ENCODE peak calls at places on chromosomes 13 and 19, in four cellular contexts. One of them, this sample, is unnamed.

GRCh38 chr13:41061914-41062837 is 867 bp downstream of the WBP4 start:
- DNase-seq in stimulated activated CD8-positive, alpha-beta memory T cell treated with anti-CD3 and anti-CD28 coated beads, Interleukin-15, amount 100 ng/mL, for 24 hours: no peak
- DNase-seq in stimulated activated naive B cell treated with anti-CD40 and anti-IgM and Interleukin-4, amounts not matched to agents 10 μg/mL and 1 μg/mL and 100 μg/mL, for 72 hours: no peak
- DNase-seq in breast epithelium: no peak
- DNase-seq in this sample: no peak

GRCh38 chr19:49701271-49701786 is 10.4 kb downstream of the CPT1C start:
- DNase-seq in stimulated activated CD8-positive, alpha-beta memory T cell treated with anti-CD3 and anti-CD28 coated beads, Interleukin-15, amount 100 ng/mL, for 24 hours: no peak
- DNase-seq in stimulated activated naive B cell treated with anti-CD40 and anti-IgM and Interleukin-4, amounts not matched to agents 10 μg/mL and 1 μg/mL and 100 μg/mL, for 72 hours: no peak
- DNase-seq in breast epithelium: no peak
- DNase-seq in this sample: no peak

GRCh38 chr19:41226053-41226873 is 7.2 kb downstream of the AXL start:
- DNase-seq in stimulated activated CD8-positive, alpha-beta memory T cell treated with anti-CD3 and anti-CD28 coated beads, Interleukin-15, amount 100 ng/mL, for 24 hours: no peak
- DNase-seq in stimulated activated naive B cell treated with anti-CD40 and anti-IgM and Interleukin-4, amounts not matched to agents 10 μg/mL and 1 μg/mL and 100 μg/mL, for 72 hours: no peak
- DNase-seq in breast epithelium: peak; percentile 63
- DNase-seq in this sample: peak; percentile 80

GRCh38 chr19:31296741-31297390 is 52.4 kb downstream of the TSHZ3 start:
- DNase-seq in stimulated activated CD8-positive, alpha-beta memory T cell treated with anti-CD3 and anti-CD28 coated beads, Interleukin-15, amount 100 ng/mL, for 24 hours: no peak
- DNase-seq in stimulated activated naive B cell treated with anti-CD40 and anti-IgM and Interleukin-4, amounts not matched to agents 10 μg/mL and 1 μg/mL and 100 μg/mL, for 72 hours: no peak
- DNase-seq in breast epithelium: no peak
- DNase-seq in this sample: no peak

GRCh38 chr13:29511980-29512379 is 83.5 kb downstream of the SLC7A1 start:
- DNase-seq in stimulated activated CD8-positive, alpha-beta memory T cell treated with anti-CD3 and anti-CD28 coated beads, Interleukin-15, amount 100 ng/mL, for 24 hours: no peak
- DNase-seq in stimulated activated naive B cell treated with anti-CD40 and anti-IgM and Interleukin-4, amounts not matched to agents 10 μg/mL and 1 μg/mL and 100 μg/mL, for 72 hours: no peak
- DNase-seq in breast epithelium: no peak
- DNase-seq in this sample: peak; percentile 2

GRCh38 chr19:50779504-50780457 is 9.5 kb downstream of the GPR32 start:
- DNase-seq in stimulated activated CD8-positive, alpha-beta memory T cell treated with anti-CD3 and anti-CD28 coated beads, Interleukin-15, amount 100 ng/mL, for 24 hours: no peak
- DNase-seq in stimulated activated naive B cell treated with anti-CD40 and anti-IgM and Interleukin-4, amounts not matched to agents 10 μg/mL and 1 μg/mL and 100 μg/mL, for 72 hours: no peak
- DNase-seq in breast epithelium: no peak
- DNase-seq in this sample: no peak

GRCh38 chr19:55830656-55831055 is 1.1 kb downstream of the NLRP11 start:
- DNase-seq in stimulated activated CD8-positive, alpha-beta memory T cell treated with anti-CD3 and anti-CD28 coated beads, Interleukin-15, amount 100 ng/mL, for 24 hours: no peak
- DNase-seq in stimulated activated naive B cell treated with anti-CD40 and anti-IgM and Interleukin-4, amounts not matched to agents 10 μg/mL and 1 μg/mL and 100 μg/mL, for 72 hours: no peak
- DNase-seq in breast epithelium: no peak
- DNase-seq in this sample: no peak

GRCh38 chr19:13864513-13865242 is 12.3 kb upstream of the NANOS3 start:
- DNase-seq in stimulated activated CD8-positive, alpha-beta memory T cell treated with anti-CD3 and anti-CD28 coated beads, Interleukin-15, amount 100 ng/mL, for 24 hours: no peak
- DNase-seq in stimulated activated naive B cell treated with anti-CD40 and anti-IgM and Interleukin-4, amounts not matched to agents 10 μg/mL and 1 μg/mL and 100 μg/mL, for 72 hours: no peak
- DNase-seq in breast epithelium: no peak
- DNase-seq in this sample: no peak

GRCh38 chr19:28456264-28456663 is 756.7 kb downstream of the UQCRFS1 start:
- DNase-seq in stimulated activated CD8-positive, alpha-beta memory T cell treated with anti-CD3 and anti-CD28 coated beads, Interleukin-15, amount 100 ng/mL, for 24 hours: no peak
- DNase-seq in stimulated activated naive B cell treated with anti-CD40 and anti-IgM and Interleukin-4, amounts not matched to agents 10 μg/mL and 1 μg/mL and 100 μg/mL, for 72 hours: no peak
- DNase-seq in breast epithelium: no peak
- DNase-seq in this sample: no peak

GRCh38 chr13:44257806-44258205 is 115.8 kb upstream of the SERP2 start:
- DNase-seq in stimulated activated CD8-positive, alpha-beta memory T cell treated with anti-CD3 and anti-CD28 coated beads, Interleukin-15, amount 100 ng/mL, for 24 hours: no peak
- DNase-seq in stimulated activated naive B cell treated with anti-CD40 and anti-IgM and Interleukin-4, amounts not matched to agents 10 μg/mL and 1 μg/mL and 100 μg/mL, for 72 hours: no peak
- DNase-seq in breast epithelium: no peak
- DNase-seq in this sample: no peak

GRCh38 chr13:75870397-75870801 is 234.3 kb downstream of the LMO7 start:
- DNase-seq in stimulated activated CD8-positive, alpha-beta memory T cell treated with anti-CD3 and anti-CD28 coated beads, Interleukin-15, amount 100 ng/mL, for 24 hours: no peak
- DNase-seq in stimulated activated naive B cell treated with anti-CD40 and anti-IgM and Interleukin-4, amounts not matched to agents 10 μg/mL and 1 μg/mL and 100 μg/mL, for 72 hours: peak; percentile 1
- DNase-seq in breast epithelium: no peak
- DNase-seq in this sample: no peak

GRCh38 chr13:30569901-30570576 is 47.7 kb upstream of the USPL1 start:
- DNase-seq in stimulated activated CD8-positive, alpha-beta memory T cell treated with anti-CD3 and anti-CD28 coated beads, Interleukin-15, amount 100 ng/mL, for 24 hours: no peak
- DNase-seq in stimulated activated naive B cell treated with anti-CD40 and anti-IgM and Interleukin-4, amounts not matched to agents 10 μg/mL and 1 μg/mL and 100 μg/mL, for 72 hours: no peak
- DNase-seq in breast epithelium: no peak
- DNase-seq in this sample: peak; percentile 45

GRCh38 chr13:112752711-112753541 is 63.1 kb downstream of the ATP11A start:
- DNase-seq in stimulated activated CD8-positive, alpha-beta memory T cell treated with anti-CD3 and anti-CD28 coated beads, Interleukin-15, amount 100 ng/mL, for 24 hours: no peak
- DNase-seq in stimulated activated naive B cell treated with anti-CD40 and anti-IgM and Interleukin-4, amounts not matched to agents 10 μg/mL and 1 μg/mL and 100 μg/mL, for 72 hours: no peak
- DNase-seq in breast epithelium: no peak
- DNase-seq in this sample: no peak

GRCh38 chr19:43755256-43755801 is 567 bp upstream of the SMG9 start:
- DNase-seq in stimulated activated CD8-positive, alpha-beta memory T cell treated with anti-CD3 and anti-CD28 coated beads, Interleukin-15, amount 100 ng/mL, for 24 hours: peak; percentile 60
- DNase-seq in stimulated activated naive B cell treated with anti-CD40 and anti-IgM and Interleukin-4, amounts not matched to agents 10 μg/mL and 1 μg/mL and 100 μg/mL, for 72 hours: peak; percentile 75
- DNase-seq in breast epithelium: peak; percentile 77
- DNase-seq in this sample: peak; percentile 82

GRCh38 chr13:113547248-113547971 is 37.1 kb upstream of the TFDP1 start:
- DNase-seq in stimulated activated CD8-positive, alpha-beta memory T cell treated with anti-CD3 and anti-CD28 coated beads, Interleukin-15, amount 100 ng/mL, for 24 hours: no peak
- DNase-seq in stimulated activated naive B cell treated with anti-CD40 and anti-IgM and Interleukin-4, amounts not matched to agents 10 μg/mL and 1 μg/mL and 100 μg/mL, for 72 hours: no peak
- DNase-seq in breast epithelium: peak; percentile 20
- DNase-seq in this sample: no peak

GRCh38 chr19:13460045-13460444 is 46.2 kb downstream of the CACNA1A start:
- DNase-seq in stimulated activated CD8-positive, alpha-beta memory T cell treated with anti-CD3 and anti-CD28 coated beads, Interleukin-15, amount 100 ng/mL, for 24 hours: no peak
- DNase-seq in stimulated activated naive B cell treated with anti-CD40 and anti-IgM and Interleukin-4, amounts not matched to agents 10 μg/mL and 1 μg/mL and 100 μg/mL, for 72 hours: no peak
- DNase-seq in breast epithelium: no peak
- DNase-seq in this sample: no peak

GRCh38 chr13:70544706-70545105 is 436.5 kb upstream of the KLHL1 start:
- DNase-seq in stimulated activated CD8-positive, alpha-beta memory T cell treated with anti-CD3 and anti-CD28 coated beads, Interleukin-15, amount 100 ng/mL, for 24 hours: no peak
- DNase-seq in stimulated activated naive B cell treated with anti-CD40 and anti-IgM and Interleukin-4, amounts not matched to agents 10 μg/mL and 1 μg/mL and 100 μg/mL, for 72 hours: no peak
- DNase-seq in breast epithelium: no peak
- DNase-seq in this sample: no peak

GRCh38 chr19:18596752-18597157 is 8.2 kb downstream of the REX1BD start:
- DNase-seq in stimulated activated CD8-positive, alpha-beta memory T cell treated with anti-CD3 and anti-CD28 coated beads, Interleukin-15, amount 100 ng/mL, for 24 hours: no peak
- DNase-seq in stimulated activated naive B cell treated with anti-CD40 and anti-IgM and Interleukin-4, amounts not matched to agents 10 μg/mL and 1 μg/mL and 100 μg/mL, for 72 hours: no peak
- DNase-seq in breast epithelium: no peak
- DNase-seq in this sample: peak; percentile 82

GRCh38 chr13:31361673-31362072 is 161.9 kb downstream of the B3GLCT start:
- DNase-seq in stimulated activated CD8-positive, alpha-beta memory T cell treated with anti-CD3 and anti-CD28 coated beads, Interleukin-15, amount 100 ng/mL, for 24 hours: no peak
- DNase-seq in stimulated activated naive B cell treated with anti-CD40 and anti-IgM and Interleukin-4, amounts not matched to agents 10 μg/mL and 1 μg/mL and 100 μg/mL, for 72 hours: no peak
- DNase-seq in breast epithelium: no peak
- DNase-seq in this sample: no peak

GRCh38 chr13:36456577-36456976 is 24.3 kb downstream of the CCNA1 start:
- DNase-seq in stimulated activated CD8-positive, alpha-beta memory T cell treated with anti-CD3 and anti-CD28 coated beads, Interleukin-15, amount 100 ng/mL, for 24 hours: no peak
- DNase-seq in stimulated activated naive B cell treated with anti-CD40 and anti-IgM and Interleukin-4, amounts not matched to agents 10 μg/mL and 1 μg/mL and 100 μg/mL, for 72 hours: no peak
- DNase-seq in breast epithelium: no peak
- DNase-seq in this sample: no peak

GRCh38 chr13:29909975-29910674 is 59.7 kb upstream of the UBL3 start:
- DNase-seq in stimulated activated CD8-positive, alpha-beta memory T cell treated with anti-CD3 and anti-CD28 coated beads, Interleukin-15, amount 100 ng/mL, for 24 hours: no peak
- DNase-seq in stimulated activated naive B cell treated with anti-CD40 and anti-IgM and Interleukin-4, amounts not matched to agents 10 μg/mL and 1 μg/mL and 100 μg/mL, for 72 hours: no peak
- DNase-seq in breast epithelium: no peak
- DNase-seq in this sample: no peak

GRCh38 chr13:42354246-42355117 is 82.5 kb downstream of the AKAP11 start:
- DNase-seq in stimulated activated CD8-positive, alpha-beta memory T cell treated with anti-CD3 and anti-CD28 coated beads, Interleukin-15, amount 100 ng/mL, for 24 hours: no peak
- DNase-seq in stimulated activated naive B cell treated with anti-CD40 and anti-IgM and Interleukin-4, amounts not matched to agents 10 μg/mL and 1 μg/mL and 100 μg/mL, for 72 hours: no peak
- DNase-seq in breast epithelium: no peak
- DNase-seq in this sample: no peak

GRCh38 chr13:30766957-30767603 is 31.7 kb downstream of the ALOX5AP start:
- DNase-seq in stimulated activated CD8-positive, alpha-beta memory T cell treated with anti-CD3 and anti-CD28 coated beads, Interleukin-15, amount 100 ng/mL, for 24 hours: no peak
- DNase-seq in stimulated activated naive B cell treated with anti-CD40 and anti-IgM and Interleukin-4, amounts not matched to agents 10 μg/mL and 1 μg/mL and 100 μg/mL, for 72 hours: peak; percentile 28
- DNase-seq in breast epithelium: no peak
- DNase-seq in this sample: no peak

GRCh38 chr19:610071-610800 is 20.6 kb downstream of the HCN2 start:
- DNase-seq in stimulated activated CD8-positive, alpha-beta memory T cell treated with anti-CD3 and anti-CD28 coated beads, Interleukin-15, amount 100 ng/mL, for 24 hours: no peak
- DNase-seq in stimulated activated naive B cell treated with anti-CD40 and anti-IgM and Interleukin-4, amounts not matched to agents 10 μg/mL and 1 μg/mL and 100 μg/mL, for 72 hours: no peak
- DNase-seq in breast epithelium: no peak
- DNase-seq in this sample: no peak

GRCh38 chr19:45878043-45878794 is 7.7 kb downstream of the IRF2BP1 start:
- DNase-seq in stimulated activated CD8-positive, alpha-beta memory T cell treated with anti-CD3 and anti-CD28 coated beads, Interleukin-15, amount 100 ng/mL, for 24 hours: no peak
- DNase-seq in stimulated activated naive B cell treated with anti-CD40 and anti-IgM and Interleukin-4, amounts not matched to agents 10 μg/mL and 1 μg/mL and 100 μg/mL, for 72 hours: no peak
- DNase-seq in breast epithelium: peak; percentile 83
- DNase-seq in this sample: peak; percentile 96

GRCh38 chr19:29620931-29621351 is 14.9 kb downstream of the POP4 start:
- DNase-seq in stimulated activated CD8-positive, alpha-beta memory T cell treated with anti-CD3 and anti-CD28 coated beads, Interleukin-15, amount 100 ng/mL, for 24 hours: no peak
- DNase-seq in stimulated activated naive B cell treated with anti-CD40 and anti-IgM and Interleukin-4, amounts not matched to agents 10 μg/mL and 1 μg/mL and 100 μg/mL, for 72 hours: no peak
- DNase-seq in breast epithelium: no peak
- DNase-seq in this sample: no peak

GRCh38 chr19:33293255-33294057 is 8.9 kb downstream of the CEBPA start:
- DNase-seq in stimulated activated CD8-positive, alpha-beta memory T cell treated with anti-CD3 and anti-CD28 coated beads, Interleukin-15, amount 100 ng/mL, for 24 hours: no peak
- DNase-seq in stimulated activated naive B cell treated with anti-CD40 and anti-IgM and Interleukin-4, amounts not matched to agents 10 μg/mL and 1 μg/mL and 100 μg/mL, for 72 hours: no peak
- DNase-seq in breast epithelium: no peak
- DNase-seq in this sample: peak; percentile 70

GRCh38 chr19:20423381-20424207 is 142.0 kb downstream of the ZNF737 start:
- DNase-seq in stimulated activated CD8-positive, alpha-beta memory T cell treated with anti-CD3 and anti-CD28 coated beads, Interleukin-15, amount 100 ng/mL, for 24 hours: peak; percentile 5
- DNase-seq in stimulated activated naive B cell treated with anti-CD40 and anti-IgM and Interleukin-4, amounts not matched to agents 10 μg/mL and 1 μg/mL and 100 μg/mL, for 72 hours: no peak
- DNase-seq in breast epithelium: peak; percentile 60
- DNase-seq in this sample: peak; percentile 78

GRCh38 chr13:33281951-33282595 is 3.5 kb downstream of the STARD13 start:
- DNase-seq in stimulated activated CD8-positive, alpha-beta memory T cell treated with anti-CD3 and anti-CD28 coated beads, Interleukin-15, amount 100 ng/mL, for 24 hours: no peak
- DNase-seq in stimulated activated naive B cell treated with anti-CD40 and anti-IgM and Interleukin-4, amounts not matched to agents 10 μg/mL and 1 μg/mL and 100 μg/mL, for 72 hours: no peak
- DNase-seq in breast epithelium: no peak
- DNase-seq in this sample: no peak

GRCh38 chr19:21474671-21475181 is 30.7 kb upstream of the ZNF429 start:
- DNase-seq in stimulated activated CD8-positive, alpha-beta memory T cell treated with anti-CD3 and anti-CD28 coated beads, Interleukin-15, amount 100 ng/mL, for 24 hours: peak; percentile 63
- DNase-seq in stimulated activated naive B cell treated with anti-CD40 and anti-IgM and Interleukin-4, amounts not matched to agents 10 μg/mL and 1 μg/mL and 100 μg/mL, for 72 hours: peak; percentile 84
- DNase-seq in breast epithelium: peak; percentile 87
- DNase-seq in this sample: peak; percentile 84

GRCh38 chr13:41774605-41775218 is 186.2 kb downstream of the VWA8 start:
- DNase-seq in stimulated activated CD8-positive, alpha-beta memory T cell treated with anti-CD3 and anti-CD28 coated beads, Interleukin-15, amount 100 ng/mL, for 24 hours: no peak
- DNase-seq in stimulated activated naive B cell treated with anti-CD40 and anti-IgM and Interleukin-4, amounts not matched to agents 10 μg/mL and 1 μg/mL and 100 μg/mL, for 72 hours: no peak
- DNase-seq in breast epithelium: no peak
- DNase-seq in this sample: no peak

GRCh38 chr13:23372264-23372905 is 61.1 kb downstream of the SACS start:
- DNase-seq in stimulated activated CD8-positive, alpha-beta memory T cell treated with anti-CD3 and anti-CD28 coated beads, Interleukin-15, amount 100 ng/mL, for 24 hours: no peak
- DNase-seq in stimulated activated naive B cell treated with anti-CD40 and anti-IgM and Interleukin-4, amounts not matched to agents 10 μg/mL and 1 μg/mL and 100 μg/mL, for 72 hours: no peak
- DNase-seq in breast epithelium: no peak
- DNase-seq in this sample: no peak

GRCh38 chr13:110353339-110353977 is 46.4 kb downstream of the COL4A2 start:
- DNase-seq in stimulated activated CD8-positive, alpha-beta memory T cell treated with anti-CD3 and anti-CD28 coated beads, Interleukin-15, amount 100 ng/mL, for 24 hours: no peak
- DNase-seq in stimulated activated naive B cell treated with anti-CD40 and anti-IgM and Interleukin-4, amounts not matched to agents 10 μg/mL and 1 μg/mL and 100 μg/mL, for 72 hours: no peak
- DNase-seq in breast epithelium: no peak
- DNase-seq in this sample: no peak

GRCh38 chr19:22612316-22612715 is 21.8 kb upstream of the ZNF492 start:
- DNase-seq in stimulated activated CD8-positive, alpha-beta memory T cell treated with anti-CD3 and anti-CD28 coated beads, Interleukin-15, amount 100 ng/mL, for 24 hours: no peak
- DNase-seq in stimulated activated naive B cell treated with anti-CD40 and anti-IgM and Interleukin-4, amounts not matched to agents 10 μg/mL and 1 μg/mL and 100 μg/mL, for 72 hours: no peak
- DNase-seq in breast epithelium: no peak
- DNase-seq in this sample: no peak

GRCh38 chr19:3670796-3671679 is 29.2 kb downstream of the PIP5K1C start:
- DNase-seq in stimulated activated CD8-positive, alpha-beta memory T cell treated with anti-CD3 and anti-CD28 coated beads, Interleukin-15, amount 100 ng/mL, for 24 hours: peak; percentile 13
- DNase-seq in stimulated activated naive B cell treated with anti-CD40 and anti-IgM and Interleukin-4, amounts not matched to agents 10 μg/mL and 1 μg/mL and 100 μg/mL, for 72 hours: peak; percentile 39
- DNase-seq in breast epithelium: no peak
- DNase-seq in this sample: peak; percentile 38

GRCh38 chr19:1016647-1017114 is 4.2 kb downstream of the TMEM259 start:
- DNase-seq in stimulated activated CD8-positive, alpha-beta memory T cell treated with anti-CD3 and anti-CD28 coated beads, Interleukin-15, amount 100 ng/mL, for 24 hours: no peak
- DNase-seq in stimulated activated naive B cell treated with anti-CD40 and anti-IgM and Interleukin-4, amounts not matched to agents 10 μg/mL and 1 μg/mL and 100 μg/mL, for 72 hours: no peak
- DNase-seq in breast epithelium: no peak
- DNase-seq in this sample: no peak

GRCh38 chr13:24063281-24063851 is 97.2 kb upstream of the SPATA13 start:
- DNase-seq in stimulated activated CD8-positive, alpha-beta memory T cell treated with anti-CD3 and anti-CD28 coated beads, Interleukin-15, amount 100 ng/mL, for 24 hours: no peak
- DNase-seq in stimulated activated naive B cell treated with anti-CD40 and anti-IgM and Interleukin-4, amounts not matched to agents 10 μg/mL and 1 μg/mL and 100 μg/mL, for 72 hours: no peak
- DNase-seq in breast epithelium: no peak
- DNase-seq in this sample: no peak

GRCh38 chr19:4391701-4392543 is 8.4 kb downstream of the SH3GL1 start:
- DNase-seq in stimulated activated CD8-positive, alpha-beta memory T cell treated with anti-CD3 and anti-CD28 coated beads, Interleukin-15, amount 100 ng/mL, for 24 hours: no peak
- DNase-seq in stimulated activated naive B cell treated with anti-CD40 and anti-IgM and Interleukin-4, amounts not matched to agents 10 μg/mL and 1 μg/mL and 100 μg/mL, for 72 hours: no peak
- DNase-seq in breast epithelium: no peak
- DNase-seq in this sample: no peak

GRCh38 chr19:23800868-23801267 is 42.2 kb upstream of the ZNF681 start:
- DNase-seq in stimulated activated CD8-positive, alpha-beta memory T cell treated with anti-CD3 and anti-CD28 coated beads, Interleukin-15, amount 100 ng/mL, for 24 hours: no peak
- DNase-seq in stimulated activated naive B cell treated with anti-CD40 and anti-IgM and Interleukin-4, amounts not matched to agents 10 μg/mL and 1 μg/mL and 100 μg/mL, for 72 hours: no peak
- DNase-seq in breast epithelium: no peak
- DNase-seq in this sample: no peak